ENCODE peak calls at places on chromosomes 7 and 10, in five cellular contexts. One of them, this sample, is unnamed. For H3K4me1, the result is how much of the 10 kb centered on the place peaks cover.

GRCh38 chr7:25238056-25238745 is 9.9 kb upstream of the NPVF start:
- DNase-seq in pancreas: no peak
- DNase-seq in CD8-positive, alpha-beta T cell: no peak
- DNase-seq in heart left ventricle: no peak
- DNase-seq in heart right ventricle: no peak
- DNase-seq in this sample: no peak

GRCh38 chr10:52056296-52056695 is 257.8 kb upstream of the DKK1 start:
- DNase-seq in pancreas: no peak
- DNase-seq in CD8-positive, alpha-beta T cell: no peak
- DNase-seq in heart left ventricle: no peak
- DNase-seq in heart right ventricle: no peak
- DNase-seq in this sample: no peak

GRCh38 chr7:129775695-129776396 is 164.3 kb downstream of the NRF1 start:
- DNase-seq in pancreas: no peak
- DNase-seq in CD8-positive, alpha-beta T cell: no peak
- DNase-seq in heart left ventricle: no peak
- DNase-seq in heart right ventricle: no peak
- DNase-seq in this sample: no peak

GRCh38 chr10:526651-527312 is 162.7 kb downstream of the DIP2C start:
- DNase-seq in pancreas: no peak
- DNase-seq in CD8-positive, alpha-beta T cell: no peak
- DNase-seq in heart left ventricle: no peak
- DNase-seq in heart right ventricle: no peak
- DNase-seq in this sample: no peak

GRCh38 chr7:16167531-16167930 is 253.8 kb downstream of the CRPPA start:
- DNase-seq in pancreas: no peak
- DNase-seq in CD8-positive, alpha-beta T cell: no peak
- DNase-seq in heart left ventricle: no peak
- DNase-seq in heart right ventricle: no peak
- DNase-seq in this sample: no peak

GRCh38 chr10:85602713-85603112 is 763.9 kb downstream of the GRID1 start:
- DNase-seq in pancreas: no peak
- DNase-seq in CD8-positive, alpha-beta T cell: no peak
- DNase-seq in heart left ventricle: no peak
- DNase-seq in heart right ventricle: no peak
- DNase-seq in this sample: no peak

GRCh38 chr10:11875183-11875498 is 52.0 kb downstream of the PROSER2 start:
- DNase-seq in pancreas: no peak
- DNase-seq in CD8-positive, alpha-beta T cell: no peak
- DNase-seq in heart left ventricle: no peak
- DNase-seq in heart right ventricle: no peak
- DNase-seq in this sample: no peak

GRCh38 chr10:49444349-49444748 is 48.5 kb upstream of the DRGX start:
- DNase-seq in pancreas: no peak
- DNase-seq in CD8-positive, alpha-beta T cell: no peak
- DNase-seq in heart left ventricle: no peak
- DNase-seq in heart right ventricle: no peak
- DNase-seq in this sample: no peak

GRCh38 chr7:82141427-82141826 is 302.1 kb downstream of the CACNA2D1 start:
- DNase-seq in pancreas: no peak
- DNase-seq in CD8-positive, alpha-beta T cell: no peak
- DNase-seq in heart left ventricle: no peak
- DNase-seq in heart right ventricle: no peak
- DNase-seq in this sample: no peak

GRCh38 chr10:89337493-89337892 is 9.7 kb downstream of the IFIT3 start:
- DNase-seq in pancreas: no peak
- DNase-seq in CD8-positive, alpha-beta T cell: no peak
- DNase-seq in heart left ventricle: no peak
- DNase-seq in heart right ventricle: no peak
- DNase-seq in this sample: no peak

GRCh38 chr10:77532068-77532467 is 105.5 kb downstream of the KCNMA1 start:
- DNase-seq in pancreas: no peak
- DNase-seq in CD8-positive, alpha-beta T cell: no peak
- DNase-seq in heart left ventricle: no peak
- DNase-seq in heart right ventricle: no peak
- DNase-seq in this sample: no peak

GRCh38 chr10:5545778-5546710 is 21.3 kb downstream of the CALML3 start:
- DNase-seq in pancreas: no peak
- DNase-seq in CD8-positive, alpha-beta T cell: no peak
- DNase-seq in heart left ventricle: peak
- DNase-seq in heart right ventricle: peak
- DNase-seq in this sample: peak

GRCh38 chr10:6269953-6270867 is 67.5 kb downstream of the PFKFB3 start:
- DNase-seq in pancreas: no peak
- DNase-seq in CD8-positive, alpha-beta T cell: peak
- DNase-seq in heart left ventricle: no peak
- DNase-seq in heart right ventricle: no peak
- DNase-seq in this sample: no peak

GRCh38 chr10:98613446-98613845 is 166.7 kb upstream of the HPS1 start:
- DNase-seq in pancreas: no peak
- DNase-seq in CD8-positive, alpha-beta T cell: no peak
- DNase-seq in heart left ventricle: no peak
- DNase-seq in heart right ventricle: no peak
- DNase-seq in this sample: no peak

GRCh38 chr7:49022448-49022847 is 98.1 kb downstream of the CDC14C start:
- DNase-seq in pancreas: no peak
- DNase-seq in CD8-positive, alpha-beta T cell: no peak
- DNase-seq in heart left ventricle: no peak
- DNase-seq in heart right ventricle: no peak
- DNase-seq in this sample: no peak

GRCh38 chr7:25707733-25708132 is 444.3 kb upstream of the NFE2L3 start:
- DNase-seq in pancreas: no peak
- DNase-seq in CD8-positive, alpha-beta T cell: no peak
- DNase-seq in heart left ventricle: no peak
- DNase-seq in heart right ventricle: no peak
- DNase-seq in this sample: no peak

GRCh38 chr7:133061357-133061756 is 20.5 kb downstream of the CHCHD3 start:
- DNase-seq in pancreas: no peak
- DNase-seq in CD8-positive, alpha-beta T cell: no peak
- DNase-seq in heart left ventricle: no peak
- DNase-seq in heart right ventricle: no peak
- DNase-seq in this sample: no peak

GRCh38 chr7:155850730-155851678 is 38.7 kb upstream of the SHH start:
- DNase-seq in pancreas: no peak
- DNase-seq in CD8-positive, alpha-beta T cell: no peak
- DNase-seq in heart left ventricle: no peak
- DNase-seq in heart right ventricle: no peak
- DNase-seq in this sample: no peak

GRCh38 chr10:29144126-29144525 is 144.7 kb upstream of the LYZL1 start:
- DNase-seq in pancreas: no peak
- DNase-seq in CD8-positive, alpha-beta T cell: no peak
- DNase-seq in heart left ventricle: no peak
- DNase-seq in heart right ventricle: no peak
- DNase-seq in this sample: no peak

GRCh38 chr10:66928000-66928770 is 2.3 kb downstream of the LRRTM3 start:
- DNase-seq in pancreas: peak
- DNase-seq in CD8-positive, alpha-beta T cell: no peak
- DNase-seq in heart left ventricle: no peak
- DNase-seq in heart right ventricle: no peak
- DNase-seq in this sample: no peak

GRCh38 chr10:132922872-132923271 is 19.5 kb downstream of the CFAP46 start:
- DNase-seq in pancreas: peak
- DNase-seq in CD8-positive, alpha-beta T cell: no peak
- DNase-seq in heart left ventricle: no peak
- DNase-seq in heart right ventricle: no peak
- DNase-seq in this sample: no peak

GRCh38 chr10:133324198-133324792 is 12.4 kb downstream of the CALY start:
- DNase-seq in pancreas: peak
- DNase-seq in CD8-positive, alpha-beta T cell: peak
- DNase-seq in heart left ventricle: peak
- DNase-seq in heart right ventricle: peak
- DNase-seq in this sample: peak

GRCh38 chr7:41491313-41491712 is 211.6 kb downstream of the INHBA start:
- DNase-seq in pancreas: no peak
- DNase-seq in CD8-positive, alpha-beta T cell: no peak
- DNase-seq in heart left ventricle: no peak
- DNase-seq in heart right ventricle: no peak
- DNase-seq in this sample: no peak

GRCh38 chr10:30447125-30447799 is 13.3 kb downstream of the MAP3K8 start:
- DNase-seq in pancreas: no peak
- DNase-seq in CD8-positive, alpha-beta T cell: no peak
- DNase-seq in heart left ventricle: no peak
- DNase-seq in heart right ventricle: no peak
- DNase-seq in this sample: no peak

GRCh38 chr10:50992972-50993766 is 81.1 kb upstream of the PRKG1 start:
- DNase-seq in pancreas: peak
- DNase-seq in CD8-positive, alpha-beta T cell: no peak
- DNase-seq in heart left ventricle: peak
- DNase-seq in heart right ventricle: no peak
- DNase-seq in this sample: peak

GRCh38 chr10:10598297-10598696 is 419.4 kb upstream of the CELF2 start:
- DNase-seq in pancreas: no peak
- DNase-seq in CD8-positive, alpha-beta T cell: no peak
- DNase-seq in heart left ventricle: no peak
- DNase-seq in heart right ventricle: no peak
- DNase-seq in this sample: no peak

GRCh38 chr10:61142987-61143386 is 199.0 kb upstream of the RHOBTB1 start:
- DNase-seq in pancreas: no peak
- DNase-seq in CD8-positive, alpha-beta T cell: no peak
- DNase-seq in heart left ventricle: no peak
- DNase-seq in heart right ventricle: no peak
- DNase-seq in this sample: no peak

GRCh38 chr7:33876600-33877274 is 28.6 kb upstream of the BMPER start:
- DNase-seq in pancreas: no peak
- DNase-seq in CD8-positive, alpha-beta T cell: no peak
- DNase-seq in heart left ventricle: no peak
- DNase-seq in heart right ventricle: no peak
- DNase-seq in this sample: no peak

GRCh38 chr7:133290041-133290440 is 37.2 kb downstream of the EXOC4 start:
- DNase-seq in pancreas: no peak
- DNase-seq in CD8-positive, alpha-beta T cell: no peak
- DNase-seq in heart left ventricle: no peak
- DNase-seq in heart right ventricle: no peak
- DNase-seq in this sample: no peak

GRCh38 chr10:129775681-129776080 is 188.4 kb downstream of the EBF3 start:
- DNase-seq in pancreas: no peak
- DNase-seq in CD8-positive, alpha-beta T cell: no peak
- DNase-seq in heart left ventricle: peak
- DNase-seq in heart right ventricle: no peak
- DNase-seq in this sample: no peak

GRCh38 chr10:14553434-14553833 is 221.3 kb downstream of the FAM107B start:
- DNase-seq in pancreas: no peak
- DNase-seq in CD8-positive, alpha-beta T cell: no peak
- DNase-seq in heart left ventricle: no peak
- DNase-seq in heart right ventricle: no peak
- DNase-seq in this sample: no peak
- H3K4me1 ChIP-seq in pancreas: half or more
- H3K4me1 ChIP-seq in CD8-positive, alpha-beta T cell: half or more
- H3K4me1 ChIP-seq in heart left ventricle: under half
- H3K4me1 ChIP-seq in heart right ventricle: under half
- H3K4me1 ChIP-seq in this sample: under half

GRCh38 chr7:72446566-72447462 is 34.7 kb upstream of the CALN1 start:
- DNase-seq in pancreas: no peak
- DNase-seq in CD8-positive, alpha-beta T cell: no peak
- DNase-seq in heart left ventricle: no peak
- DNase-seq in heart right ventricle: no peak
- DNase-seq in this sample: no peak
- H3K4me3 ChIP-seq in pancreas: no peak
- H3K4me3 ChIP-seq in CD8-positive, alpha-beta T cell: no peak
- H3K4me3 ChIP-seq in heart left ventricle: no peak
- H3K4me3 ChIP-seq in heart right ventricle: no peak
- H3K4me3 ChIP-seq in this sample: no peak

GRCh38 chr7:130909161-130909836 is 175.3 kb upstream of the KLF14 start:
- DNase-seq in pancreas: no peak
- DNase-seq in CD8-positive, alpha-beta T cell: no peak
- DNase-seq in heart left ventricle: no peak
- DNase-seq in heart right ventricle: no peak
- DNase-seq in this sample: no peak

GRCh38 chr7:130908345-130909160 is 174.5 kb upstream of the KLF14 start:
- DNase-seq in pancreas: no peak
- DNase-seq in CD8-positive, alpha-beta T cell: no peak
- DNase-seq in heart left ventricle: no peak
- DNase-seq in heart right ventricle: no peak
- DNase-seq in this sample: no peak

GRCh38 chr7:130912086-130912909 is 178.3 kb upstream of the KLF14 start:
- DNase-seq in pancreas: no peak
- DNase-seq in CD8-positive, alpha-beta T cell: no peak
- DNase-seq in heart left ventricle: no peak
- DNase-seq in heart right ventricle: no peak
- DNase-seq in this sample: no peak

GRCh38 chr7:130910949-130911944 is 177.2 kb upstream of the KLF14 start:
- DNase-seq in pancreas: no peak
- DNase-seq in CD8-positive, alpha-beta T cell: no peak
- DNase-seq in heart left ventricle: no peak
- DNase-seq in heart right ventricle: no peak
- DNase-seq in this sample: no peak

GRCh38 chr7:130909881-130910672 is 176.1 kb upstream of the KLF14 start:
- DNase-seq in pancreas: no peak
- DNase-seq in CD8-positive, alpha-beta T cell: no peak
- DNase-seq in heart left ventricle: no peak
- DNase-seq in heart right ventricle: no peak
- DNase-seq in this sample: no peak
- H3K27ac ChIP-seq in pancreas: no peak
- H3K27ac ChIP-seq in CD8-positive, alpha-beta T cell: no peak
- H3K27ac ChIP-seq in heart left ventricle: no peak
- H3K27ac ChIP-seq in heart right ventricle: no peak
- H3K27ac ChIP-seq in this sample: peak

GRCh38 chr7:135974667-135975066 is 2.5 kb downstream of the MTPN start:
- DNase-seq in pancreas: no peak
- DNase-seq in CD8-positive, alpha-beta T cell: no peak
- DNase-seq in heart left ventricle: no peak
- DNase-seq in heart right ventricle: no peak
- DNase-seq in this sample: no peak

GRCh38 chr7:135971366-135971725 is 5.8 kb downstream of the MTPN start:
- DNase-seq in pancreas: no peak
- DNase-seq in CD8-positive, alpha-beta T cell: no peak
- DNase-seq in heart left ventricle: no peak
- DNase-seq in heart right ventricle: no peak
- DNase-seq in this sample: no peak

GRCh38 chr7:135966341-135967043 is 10.7 kb downstream of the MTPN start:
- DNase-seq in pancreas: no peak
- DNase-seq in CD8-positive, alpha-beta T cell: no peak
- DNase-seq in heart left ventricle: no peak
- DNase-seq in heart right ventricle: no peak
- DNase-seq in this sample: no peak

GRCh38 chr7:135970045-135970444 is 7.1 kb downstream of the MTPN start:
- DNase-seq in pancreas: no peak
- DNase-seq in CD8-positive, alpha-beta T cell: no peak
- DNase-seq in heart left ventricle: no peak
- DNase-seq in heart right ventricle: no peak
- DNase-seq in this sample: no peak

DNA sequence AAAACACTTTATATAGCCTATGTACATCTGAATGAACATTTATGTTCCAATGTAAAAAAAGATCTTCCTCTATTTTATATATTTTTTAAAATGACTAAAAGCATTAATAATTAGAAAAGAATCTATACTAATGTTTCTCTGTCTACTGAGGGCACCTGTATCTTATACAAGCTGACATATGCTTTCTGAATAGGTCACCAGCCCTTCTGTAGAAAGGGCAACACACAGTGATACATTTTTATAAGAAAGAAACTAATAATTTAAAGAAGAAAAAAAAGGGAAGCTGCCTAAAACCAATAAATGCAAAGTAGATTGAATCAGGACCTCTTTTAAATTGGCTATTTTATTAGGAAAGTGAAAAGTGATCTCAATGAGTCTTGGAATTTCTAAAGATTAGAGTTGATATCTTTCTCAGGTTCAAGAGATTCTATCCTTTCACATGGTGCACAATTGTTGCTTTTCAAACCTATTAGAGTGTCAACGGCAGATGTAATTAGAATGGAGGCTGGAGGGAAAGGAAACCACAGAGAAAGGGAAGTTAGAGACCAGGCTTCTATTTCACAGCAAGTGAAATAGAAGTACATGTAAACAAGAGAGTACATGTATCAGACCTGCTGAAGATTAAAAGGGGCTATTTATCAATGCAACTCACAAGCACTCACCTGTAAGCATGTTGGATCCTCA is 6.3 kb downstream of the MTPN start:
- DNase-seq in pancreas: no peak
- DNase-seq in CD8-positive, alpha-beta T cell: no peak
- DNase-seq in heart left ventricle: no peak
- DNase-seq in heart right ventricle: no peak
- DNase-seq in this sample: no peak
- H3K4me1 ChIP-seq in pancreas: under half
- H3K4me1 ChIP-seq in CD8-positive, alpha-beta T cell: half or more
- H3K4me1 ChIP-seq in heart left ventricle: under half
- H3K4me1 ChIP-seq in heart right ventricle: under half
- H3K4me1 ChIP-seq in this sample: under half

This sample was measured in lung.